ENCODE peak calls at places on chromosome 3, in seven cellular contexts. A is foreskin fibroblast, V is astrocyte of the spinal cord, J is PC-3, Z is dorsolateral prefrontal cortex, G is lower lobe of right lung, E is cardiac fibroblast. F is an unnamed sample.

GRCh38 chr3:69205385-69205784 is 83.0 kb upstream of the LMOD3 start:
- DNase-seq in A (no peak), V (no peak), J (no peak), Z (no peak), G (no peak), E (no peak), F (no peak)

GRCh38 chr3:18247776-18248310 is 177.3 kb downstream of the SATB1 start:
- DNase-seq in A (no peak), V (no peak), J (peak), Z (no peak), G (no peak), E (no peak), F (no peak)

GRCh38 chr3:146561879-146562278 is 17.5 kb upstream of the PLSCR1 start:
- DNase-seq in A (no peak), V (no peak), J (no peak), Z (no peak), G (no peak), E (no peak), F (no peak)

GRCh38 chr3:195095704-195096036 is 175.3 kb downstream of the XXYLT1 start:
- DNase-seq in A (no peak), V (peak), J (peak), Z (no peak), G (no peak), E (no peak), F (no peak)

GRCh38 chr3:146680602-146681001 is 75.5 kb upstream of the PLSCR5 start:
- DNase-seq in A (no peak), V (no peak), J (no peak), Z (no peak), G (no peak), E (no peak), F (no peak)

GRCh38 chr3:133459400-133459799 is 59.5 kb downstream of the BFSP2 start:
- DNase-seq in A (no peak), V (no peak), J (no peak), Z (no peak), G (no peak), E (no peak), F (no peak)

GRCh38 chr3:197528190-197528589 is 27.6 kb downstream of the BDH1 start:
- DNase-seq in A (no peak), V (no peak), J (no peak), Z (no peak), G (no peak), E (no peak), F (no peak)

GRCh38 chr3:197009532-197010019 is 20.0 kb downstream of the MELTF start:
- DNase-seq in A (no peak), V (no peak), J (no peak), Z (no peak), G (no peak), E (no peak), F (no peak)

GRCh38 chr3:123194552-123194951 is 7.2 kb upstream of the SEC22A start:
- DNase-seq in A (peak), V (peak), J (no peak), Z (no peak), G (no peak), E (peak), F (no peak)

GRCh38 chr3:184022323-184022722 is 4.6 kb upstream of the ABCC5 start:
- DNase-seq in A (no peak), V (no peak), J (no peak), Z (no peak), G (no peak), E (no peak), F (no peak)

GRCh38 chr3:168511428-168512014 is 415.8 kb upstream of the GOLIM4 start:
- DNase-seq in A (peak), V (peak), J (peak), Z (no peak), G (no peak), E (peak), F (no peak)

GRCh38 chr3:32593903-32594525 is 23.4 kb upstream of the DYNC1LI1 start:
- DNase-seq in A (peak), V (peak), J (peak), Z (no peak), G (no peak), E (peak), F (no peak)

GRCh38 chr3:173217127-173217526 is 76.1 kb upstream of the SPATA16 start:
- DNase-seq in A (no peak), V (peak), J (no peak), Z (no peak), G (no peak), E (no peak), F (no peak)

GRCh38 chr3:77084511-77084910 is 44.6 kb downstream of the ROBO2 start:
- DNase-seq in A (no peak), V (no peak), J (no peak), Z (no peak), G (no peak), E (no peak), F (no peak)

GRCh38 chr3:62261800-62262199 is 111.5 kb downstream of the FEZF2 start:
- DNase-seq in A (no peak), V (no peak), J (no peak), Z (no peak), G (no peak), E (no peak), F (no peak)

GRCh38 chr3:134992180-134992579 is 197.1 kb downstream of the EPHB1 start:
- DNase-seq in A (no peak), V (no peak), J (no peak), Z (no peak), G (no peak), E (no peak), F (no peak)

GRCh38 chr3:151818361-151818760 is 4.4 kb downstream of the AADAC start:
- DNase-seq in A (no peak), V (no peak), J (peak), Z (no peak), G (no peak), E (no peak), F (no peak)

GRCh38 chr3:79019137-79019923 is 748.5 kb downstream of the ROBO1 start:
- DNase-seq in A (peak), V (peak), J (peak), Z (peak), G (peak), E (peak), F (peak)

GRCh38 chr3:100263583-100263982 is 2.8 kb downstream of the TBC1D23 start:
- DNase-seq in A (no peak), V (no peak), J (no peak), Z (no peak), G (no peak), E (no peak), F (no peak)

GRCh38 chr3:186209810-186210752 is 101.2 kb upstream of the ETV5 start:
- DNase-seq in A (peak), V (peak), J (peak), Z (peak), G (no peak), E (peak), F (peak)

GRCh38 chr3:81308296-81308695 is 453.1 kb downstream of the GBE1 start:
- DNase-seq in A (peak), V (peak), J (peak), Z (no peak), G (no peak), E (peak), F (no peak)

GRCh38 chr3:105417538-105418289 is 51.0 kb downstream of the ALCAM start:
- DNase-seq in A (no peak), V (peak), J (peak), Z (no peak), G (no peak), E (peak), F (no peak)

GRCh38 chr3:58434511-58434910 is 879 bp upstream of the PDHB start:
- DNase-seq in A (no peak), V (no peak), J (no peak), Z (no peak), G (no peak), E (no peak), F (no peak)

GRCh38 chr3:58433400-58434169 is at the start of gene PDHB:
- DNase-seq in A (peak), V (peak), J (peak), Z (peak), G (peak), E (peak), F (peak)

GRCh38 chr3:58432905-58433304 is 727 bp downstream of the PDHB start:
- DNase-seq in A (no peak), V (no peak), J (no peak), Z (no peak), G (no peak), E (no peak), F (no peak)

GRCh38 chr3:58434990-58435389 is 1.4 kb upstream of the PDHB start:
- DNase-seq in A (peak), V (peak), J (peak), Z (no peak), G (no peak), E (peak), F (no peak)

GRCh38 chr3:58434170-58434507 is 507 bp upstream of the PDHB start:
- DNase-seq in A (no peak), V (no peak), J (no peak), Z (no peak), G (no peak), E (no peak), F (no peak)
- TF ChIP-seq CTCF in A (no peak), V (no peak), J (no peak), Z (no peak), G (no peak), E (no peak), F (no peak)

GRCh38 chr3:193592841-193593665 is at the start of gene OPA1:
- DNase-seq in A (peak), V (peak), J (peak), Z (peak), G (peak), E (peak), F (peak)
- TF ChIP-seq CTCF in A (peak), V (peak), J (peak), Z (no peak), G (peak), E (no peak), F (no peak)

GRCh38 chr3:50320853-50321145 is 1.7 kb downstream of the HYAL2 start:
- DNase-seq in A (no peak), V (no peak), J (no peak), Z (no peak), G (no peak), E (no peak), F (no peak)

GRCh38 chr3:50321146-50321843 is 1.2 kb downstream of the HYAL2 start:
- DNase-seq in A (peak), V (peak), J (peak), Z (peak), G (peak), E (peak), F (peak)

GRCh38 chr3:50323092-50323600 is 601 bp upstream of the HYAL2 start:
- DNase-seq in A (no peak), V (no peak), J (no peak), Z (no peak), G (no peak), E (peak), F (no peak)

GRCh38 chr3:50322386-50323091 is at the start of gene HYAL2:
- DNase-seq in A (no peak), V (no peak), J (no peak), Z (no peak), G (peak), E (peak), F (no peak)

DNA sequence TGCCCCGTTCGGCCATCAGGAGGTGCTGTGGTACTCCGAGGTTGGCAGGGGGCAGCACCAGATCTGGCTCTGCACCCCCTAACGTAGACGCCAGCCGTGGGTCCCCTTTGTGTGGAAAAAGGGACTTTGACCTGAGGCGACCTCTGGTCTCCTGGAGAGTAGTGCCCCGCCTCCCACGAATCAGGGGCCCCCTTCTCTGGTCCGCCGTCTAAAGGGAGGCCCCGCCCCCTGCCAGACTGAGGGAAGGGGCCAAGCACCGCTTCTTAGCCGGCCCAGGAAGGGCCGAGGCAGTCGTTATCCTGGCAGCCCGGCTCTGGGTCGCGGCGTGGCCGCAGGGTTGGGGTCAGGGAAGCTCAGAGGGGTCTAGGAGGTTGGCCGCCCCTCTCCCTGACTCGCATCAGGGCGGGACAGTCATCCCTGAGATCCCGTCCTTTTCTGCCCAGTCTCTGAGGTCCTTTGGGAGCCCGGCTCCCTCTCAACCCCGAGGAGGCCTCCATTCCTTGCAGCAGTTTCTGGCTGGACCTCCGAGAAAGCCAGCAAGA is 630 bp downstream of the HYAL2 start:
- DNase-seq in A (no peak), V (no peak), J (no peak), Z (no peak), G (no peak), E (no peak), F (no peak)
- TF ChIP-seq CTCF in A (peak), V (peak), J (peak), Z (peak), G (peak), E (peak), F (peak)

GRCh38 chr3:189834462-189834861 is 203.3 kb downstream of the TP63 start:
- DNase-seq in A (no peak), V (no peak), J (no peak), Z (no peak), G (no peak), E (no peak), F (no peak)
- TF ChIP-seq CTCF in A (no peak), V (no peak), J (no peak), Z (no peak), G (no peak), E (no peak), F (no peak)

DNA sequence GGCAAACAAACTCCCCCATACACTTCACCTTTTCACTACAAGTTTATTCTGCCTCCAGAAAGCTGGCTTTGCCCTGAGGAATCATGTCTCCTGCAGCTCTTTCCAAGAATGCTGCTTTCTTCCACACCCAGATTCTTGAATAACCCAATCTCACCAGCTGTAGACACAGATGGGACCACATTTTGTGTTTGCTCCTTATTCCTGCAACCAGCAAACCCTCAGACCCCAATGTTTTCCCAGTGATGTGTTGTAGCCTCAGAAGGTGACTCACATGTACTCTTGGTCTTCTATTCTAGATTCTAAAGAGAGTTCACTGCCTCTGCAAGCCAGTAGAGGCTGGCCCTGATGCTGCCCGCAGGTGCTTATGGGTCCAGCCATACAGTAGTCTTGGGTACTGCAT is 23.6 kb upstream of the TRIM59 start:
- DNase-seq in A (peak), V (peak), J (peak), Z (no peak), G (no peak), E (peak), F (no peak)
- TF ChIP-seq CTCF in A (no peak), V (peak), J (no peak), Z (no peak), G (no peak), E (peak), F (no peak)

F was measured in GM13976.